ENCODE peak calls at places on chromosomes 7 and 10, in four cellular contexts. One of them, this sample, is unnamed.

GRCh38 chr7:14761506-14762296 is 140.8 kb downstream of the DGKB start:
- DNase-seq in SK-N-SH: no peak
- DNase-seq in H1: no peak
- DNase-seq in HepG2: no peak
- DNase-seq in this sample: no peak

GRCh38 chr10:1631282-1631681 is 106.0 kb downstream of the ADARB2 start:
- DNase-seq in SK-N-SH: no peak
- DNase-seq in H1: no peak
- DNase-seq in HepG2: no peak
- DNase-seq in this sample: no peak

GRCh38 chr7:91313113-91313512 is 48.9 kb downstream of the FZD1 start:
- DNase-seq in SK-N-SH: peak
- DNase-seq in H1: no peak
- DNase-seq in HepG2: no peak
- DNase-seq in this sample: no peak

GRCh38 chr7:77335581-77335980 is 80.6 kb downstream of the GSAP start:
- DNase-seq in SK-N-SH: no peak
- DNase-seq in H1: no peak
- DNase-seq in HepG2: no peak
- DNase-seq in this sample: no peak

GRCh38 chr7:92813390-92814024 is 22.9 kb downstream of the CDK6 start:
- DNase-seq in SK-N-SH: no peak
- DNase-seq in H1: no peak
- DNase-seq in HepG2: no peak
- DNase-seq in this sample: peak

GRCh38 chr10:27242951-27243551 is 2.5 kb upstream of the ACBD5 start:
- DNase-seq in SK-N-SH: peak
- DNase-seq in H1: no peak
- DNase-seq in HepG2: peak
- DNase-seq in this sample: peak

GRCh38 chr7:134174797-134175261 is 47.7 kb downstream of the LRGUK start:
- DNase-seq in SK-N-SH: no peak
- DNase-seq in H1: no peak
- DNase-seq in HepG2: peak
- DNase-seq in this sample: peak

GRCh38 chr10:73590881-73591577 is at the start of gene USP54:
- DNase-seq in SK-N-SH: no peak
- DNase-seq in H1: no peak
- DNase-seq in HepG2: peak
- DNase-seq in this sample: no peak

GRCh38 chr7:140623995-140624902 is 16.4 kb downstream of the DENND2A start:
- DNase-seq in SK-N-SH: no peak
- DNase-seq in H1: no peak
- DNase-seq in HepG2: no peak
- DNase-seq in this sample: no peak

GRCh38 chr7:90396420-90396819 is 6.8 kb upstream of the CLDN12 start:
- DNase-seq in SK-N-SH: peak
- DNase-seq in H1: no peak
- DNase-seq in HepG2: no peak
- DNase-seq in this sample: no peak

GRCh38 chr10:116615199-116615776 is 5.5 kb upstream of the PNLIPRP2 start:
- DNase-seq in SK-N-SH: no peak
- DNase-seq in H1: no peak
- DNase-seq in HepG2: no peak
- DNase-seq in this sample: no peak

GRCh38 chr7:2015251-2015871 is 217.4 kb downstream of the MAD1L1 start:
- DNase-seq in SK-N-SH: peak
- DNase-seq in H1: peak
- DNase-seq in HepG2: no peak
- DNase-seq in this sample: no peak

GRCh38 chr7:102248456-102249395 is 37.9 kb upstream of the SH2B2 start:
- DNase-seq in SK-N-SH: peak
- DNase-seq in H1: peak
- DNase-seq in HepG2: no peak
- DNase-seq in this sample: no peak

GRCh38 chr10:86286591-86287421 is 79.8 kb downstream of the GRID1 start:
- DNase-seq in SK-N-SH: peak
- DNase-seq in H1: peak
- DNase-seq in HepG2: no peak
- DNase-seq in this sample: no peak

GRCh38 chr7:151411551-151411950 is 1.7 kb upstream of the WDR86 start:
- DNase-seq in SK-N-SH: peak
- DNase-seq in H1: no peak
- DNase-seq in HepG2: no peak
- DNase-seq in this sample: no peak

GRCh38 chr10:126663328-126663727 is 7.2 kb downstream of the C10orf90 start:
- DNase-seq in SK-N-SH: no peak
- DNase-seq in H1: no peak
- DNase-seq in HepG2: no peak
- DNase-seq in this sample: no peak

GRCh38 chr7:102024769-102025391 is 207.5 kb downstream of the CUX1 start:
- DNase-seq in SK-N-SH: no peak
- DNase-seq in H1: no peak
- DNase-seq in HepG2: peak
- DNase-seq in this sample: no peak

GRCh38 chr7:148849393-148850098 is 34.5 kb downstream of the EZH2 start:
- DNase-seq in SK-N-SH: no peak
- DNase-seq in H1: no peak
- DNase-seq in HepG2: no peak
- DNase-seq in this sample: no peak

GRCh38 chr10:34628174-34628802 is 186.8 kb downstream of the PARD3 start:
- DNase-seq in SK-N-SH: peak
- DNase-seq in H1: no peak
- DNase-seq in HepG2: peak
- DNase-seq in this sample: no peak

GRCh38 chr7:23418046-23418445 is 52.2 kb downstream of the IGF2BP3 start:
- DNase-seq in SK-N-SH: no peak
- DNase-seq in H1: no peak
- DNase-seq in HepG2: no peak
- DNase-seq in this sample: no peak

GRCh38 chr7:123643495-123644428 is 11.9 kb upstream of the LMOD2 start:
- DNase-seq in SK-N-SH: peak
- DNase-seq in H1: peak
- DNase-seq in HepG2: peak
- DNase-seq in this sample: no peak

GRCh38 chr7:134184767-134185166 is 57.6 kb downstream of the LRGUK start:
- DNase-seq in SK-N-SH: no peak
- DNase-seq in H1: no peak
- DNase-seq in HepG2: no peak
- DNase-seq in this sample: no peak

GRCh38 chr10:97849491-97850402 is at the start of gene GOLGA7B:
- DNase-seq in SK-N-SH: peak
- DNase-seq in H1: peak
- DNase-seq in HepG2: peak
- DNase-seq in this sample: no peak

GRCh38 chr10:22333667-22334282 is 11.5 kb upstream of the SPAG6 start:
- DNase-seq in SK-N-SH: no peak
- DNase-seq in H1: no peak
- DNase-seq in HepG2: no peak
- DNase-seq in this sample: no peak

GRCh38 chr10:49169776-49170175 is 18.4 kb downstream of the TMEM273 start:
- DNase-seq in SK-N-SH: no peak
- DNase-seq in H1: peak
- DNase-seq in HepG2: no peak
- DNase-seq in this sample: no peak

GRCh38 chr10:122990278-122990677 is 10.1 kb downstream of the PSTK start:
- DNase-seq in SK-N-SH: no peak
- DNase-seq in H1: no peak
- DNase-seq in HepG2: no peak
- DNase-seq in this sample: no peak

GRCh38 chr10:104437226-104437625 is 83.6 kb downstream of the CFAP58 start:
- DNase-seq in SK-N-SH: no peak
- DNase-seq in H1: no peak
- DNase-seq in HepG2: no peak
- DNase-seq in this sample: no peak

GRCh38 chr10:11881028-11881476 is 57.9 kb downstream of the PROSER2 start:
- DNase-seq in SK-N-SH: no peak
- DNase-seq in H1: no peak
- DNase-seq in HepG2: no peak
- DNase-seq in this sample: no peak

GRCh38 chr10:5476918-5477525 is 22.3 kb downstream of the CALML5 start:
- DNase-seq in SK-N-SH: no peak
- DNase-seq in H1: no peak
- DNase-seq in HepG2: no peak
- DNase-seq in this sample: no peak

GRCh38 chr7:150369740-150370501 is 1.3 kb downstream of the REPIN1 start:
- DNase-seq in SK-N-SH: peak
- DNase-seq in H1: no peak
- DNase-seq in HepG2: no peak
- DNase-seq in this sample: no peak

GRCh38 chr10:78460204-78460603 is 426.5 kb downstream of the RPS24 start:
- DNase-seq in SK-N-SH: no peak
- DNase-seq in H1: no peak
- DNase-seq in HepG2: no peak
- DNase-seq in this sample: no peak

GRCh38 chr10:4303045-4303444 is 518.0 kb upstream of the KLF6 start:
- DNase-seq in SK-N-SH: no peak
- DNase-seq in H1: no peak
- DNase-seq in HepG2: no peak
- DNase-seq in this sample: no peak

GRCh38 chr10:125035136-125035535 is 93.2 kb downstream of the ZRANB1 start:
- DNase-seq in SK-N-SH: no peak
- DNase-seq in H1: no peak
- DNase-seq in HepG2: peak
- DNase-seq in this sample: no peak

GRCh38 chr7:24831240-24831639 is 74.0 kb upstream of the GSDME start:
- DNase-seq in SK-N-SH: no peak
- DNase-seq in H1: no peak
- DNase-seq in HepG2: no peak
- DNase-seq in this sample: no peak

GRCh38 chr10:51700228-51700835 is 937 bp upstream of the CSTF2T start:
- DNase-seq in SK-N-SH: no peak
- DNase-seq in H1: no peak
- DNase-seq in HepG2: no peak
- DNase-seq in this sample: no peak
- TF ChIP-seq TCF12 in SK-N-SH: no peak
- TF ChIP-seq TCF12 in H1: no peak
- TF ChIP-seq TCF12 in HepG2: no peak
- TF ChIP-seq TCF12 in this sample: no peak

DNA sequence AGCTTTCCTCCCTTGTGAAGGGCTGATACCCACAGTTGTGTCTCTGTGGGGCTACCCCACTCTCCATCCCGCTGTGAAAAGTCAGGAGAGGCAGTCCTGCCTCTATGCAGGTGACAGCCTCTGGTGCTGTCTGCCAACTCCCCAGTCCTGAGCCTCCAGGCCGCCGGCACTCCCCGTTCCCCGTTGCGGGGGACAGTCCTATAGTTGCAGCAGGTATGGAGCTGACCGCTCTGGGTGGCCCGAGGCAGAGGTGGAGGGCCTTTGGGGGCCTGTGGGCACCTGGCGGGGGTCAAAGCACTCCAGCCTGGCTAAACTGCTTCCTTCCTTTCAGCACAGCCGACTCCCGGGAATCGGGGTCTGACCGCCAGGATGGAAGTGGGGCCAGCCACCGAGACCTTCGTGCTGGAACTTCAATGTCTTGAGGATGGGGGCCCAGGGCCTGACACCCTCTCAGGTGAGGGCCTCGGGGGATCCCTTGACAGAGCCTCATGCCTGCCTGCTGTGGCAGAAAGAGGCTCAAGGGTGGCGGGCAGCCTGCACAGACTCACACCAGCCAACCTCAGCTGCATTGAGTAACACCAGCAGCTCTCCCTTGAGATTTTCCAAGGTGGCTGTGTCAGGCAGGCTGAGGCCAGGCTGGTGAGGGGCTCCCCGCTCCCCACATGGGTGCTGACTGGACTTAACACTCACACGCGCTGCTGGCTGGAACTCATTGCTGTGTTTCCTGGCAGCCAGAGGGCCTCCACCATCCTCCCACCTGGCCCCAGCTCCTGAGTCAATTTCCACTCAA is 1.6 kb downstream of the ZNF853 start:
- DNase-seq in SK-N-SH: no peak
- DNase-seq in H1: no peak
- DNase-seq in HepG2: no peak
- DNase-seq in this sample: no peak
- TF ChIP-seq TCF12 in SK-N-SH: no peak
- TF ChIP-seq TCF12 in H1: no peak
- TF ChIP-seq TCF12 in HepG2: no peak
- TF ChIP-seq TCF12 in this sample: no peak

GRCh38 chr10:29032229-29032628 is 256.6 kb upstream of the LYZL1 start:
- DNase-seq in SK-N-SH: no peak
- DNase-seq in H1: no peak
- DNase-seq in HepG2: no peak
- DNase-seq in this sample: no peak
- TF ChIP-seq TCF12 in SK-N-SH: no peak
- TF ChIP-seq TCF12 in H1: no peak
- TF ChIP-seq TCF12 in HepG2: no peak
- TF ChIP-seq TCF12 in this sample: no peak

GRCh38 chr7:87318741-87319140 is 26.7 kb upstream of the CROT start:
- DNase-seq in SK-N-SH: no peak
- DNase-seq in H1: no peak
- DNase-seq in HepG2: peak
- DNase-seq in this sample: no peak
- TF ChIP-seq TCF12 in SK-N-SH: no peak
- TF ChIP-seq TCF12 in H1: no peak
- TF ChIP-seq TCF12 in HepG2: no peak
- TF ChIP-seq TCF12 in this sample: no peak

GRCh38 chr7:100588438-100588837 is 2.3 kb downstream of the FBXO24 start:
- DNase-seq in SK-N-SH: peak
- DNase-seq in H1: no peak
- DNase-seq in HepG2: no peak
- DNase-seq in this sample: no peak

GRCh38 chr7:100591596-100591995 is 5.5 kb downstream of the FBXO24 start:
- DNase-seq in SK-N-SH: no peak
- DNase-seq in H1: no peak
- DNase-seq in HepG2: no peak
- DNase-seq in this sample: no peak

GRCh38 chr7:100586266-100587025 is at the start of gene FBXO24:
- DNase-seq in SK-N-SH: peak
- DNase-seq in H1: peak
- DNase-seq in HepG2: peak
- DNase-seq in this sample: peak

GRCh38 chr7:100590077-100590737 is 4.1 kb downstream of the FBXO24 start:
- DNase-seq in SK-N-SH: no peak
- DNase-seq in H1: no peak
- DNase-seq in HepG2: no peak
- DNase-seq in this sample: no peak

GRCh38 chr7:100589341-100589935 is 3.3 kb downstream of the FBXO24 start:
- DNase-seq in SK-N-SH: no peak
- DNase-seq in H1: no peak
- DNase-seq in HepG2: no peak
- DNase-seq in this sample: no peak
- TF ChIP-seq TCF12 in SK-N-SH: no peak
- TF ChIP-seq TCF12 in H1: no peak
- TF ChIP-seq TCF12 in HepG2: no peak
- TF ChIP-seq TCF12 in this sample: no peak

This sample was measured in GM12878.